ENCODE peak calls at places on chromosome 17, in ten cellular contexts. A, I, S, Y, E, U, P, J, D and X are unnamed samples.

GRCh38 chr17:78108726-78109488 is 19.6 kb downstream of the TMC6 start:
- DNase-seq in A (no peak), E (no peak), S (no peak), U (no peak), J (no peak), Y (no peak), D (no peak), P (no peak), I (no peak), X (no peak)

GRCh38 chr17:30332057-30332542 is 1.8 kb downstream of the TMIGD1 start:
- DNase-seq in D (no peak), E (peak), U (no peak), J (peak), Y (no peak), S (no peak), A (peak), P (no peak), I (no peak), X (no peak)

GRCh38 chr17:10276436-10276835 is 78.0 kb upstream of the GAS7 start:
- DNase-seq in S (no peak), E (no peak), I (no peak), J (no peak), D (no peak), P (no peak), A (no peak), Y (no peak), U (no peak), X (no peak)

GRCh38 chr17:57406131-57406980 is 150.0 kb downstream of the MSI2 start:
- DNase-seq in I (peak), A (no peak), D (no peak), E (no peak), Y (peak), S (no peak), P (no peak), U (peak), J (no peak), X (peak)

GRCh38 chr17:43094129-43094834 is 30.9 kb downstream of the BRCA1 start:
- DNase-seq in D (no peak), U (no peak), S (no peak), P (no peak), A (no peak), Y (no peak), I (no peak), J (no peak), E (peak), X (no peak)

GRCh38 chr17:74454197-74455024 is 12.0 kb upstream of the CD300A start:
- DNase-seq in I (peak), A (no peak), U (peak), D (no peak), Y (no peak), P (no peak), E (no peak), J (peak), S (no peak), X (peak)

GRCh38 chr17:10993126-10993525 is 155.2 kb upstream of the PIRT start:
- DNase-seq in U (no peak), A (no peak), S (no peak), P (no peak), D (no peak), I (no peak), J (no peak), Y (no peak), E (no peak), X (no peak)

GRCh38 chr17:979211-979538 is 401 bp downstream of the NXN start:
- DNase-seq in D (no peak), E (no peak), A (no peak), S (no peak), P (no peak), J (no peak), I (no peak), Y (no peak), U (no peak), X (no peak)

GRCh38 chr17:49403514-49404289 is 11.0 kb downstream of the PHB1 start:
- DNase-seq in Y (no peak), P (no peak), S (no peak), E (no peak), J (no peak), D (no peak), I (no peak), U (no peak), A (no peak), X (peak)

GRCh38 chr17:5000237-5000639 is 2.5 kb downstream of the KIF1C start:
- DNase-seq in Y (no peak), S (no peak), P (no peak), D (peak), I (no peak), U (no peak), J (peak), E (no peak), A (no peak), X (no peak)

GRCh38 chr17:751269-752001 is 629 bp downstream of the GEMIN4 start:
- DNase-seq in P (peak), A (peak), I (peak), S (no peak), J (peak), D (peak), Y (no peak), U (no peak), E (peak), X (no peak)

GRCh38 chr17:28394717-28395116 is 11.3 kb downstream of the SLC46A1 start:
- DNase-seq in A (no peak), I (no peak), U (no peak), Y (no peak), P (no peak), J (no peak), D (no peak), E (peak), S (no peak), X (no peak)

GRCh38 chr17:57669671-57670529 is 75.2 kb downstream of the CCDC182 start:
- DNase-seq in P (no peak), D (no peak), Y (no peak), I (no peak), A (no peak), U (no peak), E (no peak), J (no peak), S (no peak), X (no peak)

GRCh38 chr17:45339646-45340605 is 23.1 kb upstream of the MAP3K14 start:
- DNase-seq in D (no peak), S (no peak), A (no peak), Y (no peak), U (no peak), P (no peak), J (no peak), E (no peak), I (no peak), X (no peak)

GRCh38 chr17:16371742-16372141 is 9.1 kb upstream of the UBB start:
- DNase-seq in J (no peak), I (peak), P (no peak), U (no peak), D (no peak), Y (no peak), S (peak), A (no peak), E (peak), X (no peak)

GRCh38 chr17:64020068-64020766 is at the start of gene ICAM2:
- DNase-seq in J (no peak), U (no peak), A (peak), S (no peak), I (no peak), P (no peak), Y (no peak), D (peak), E (no peak), X (no peak)

GRCh38 chr17:49016775-49017463 is 19.7 kb downstream of the IGF2BP1 start:
- DNase-seq in I (peak), D (peak), Y (no peak), J (peak), A (no peak), U (no peak), P (no peak), E (peak), S (no peak), X (no peak)